ENCODE peak calls at places on chromosomes 13 and 19, in eight cellular contexts. V is NT2/D1, H is fibroblast of lung, A is GM23248, F is endodermal cell, Z is neuronal stem cell, P is neural progenitor cell, B is mesenchymal stem cell. L is an unnamed sample.

GRCh38 chr19:42010245-42011126 is 16.5 kb upstream of the ATP1A3 start:
- DNase-seq in Z (no peak), H (no peak), P (no peak), A (peak; percentile 58), F (no peak), B (peak; percentile 27), V (no peak), L (no peak)

GRCh38 chr13:49587311-49587847 is 2.0 kb upstream of the RCBTB1 start:
- DNase-seq in V (no peak), B (peak; percentile 64), P (no peak), A (peak; percentile 57), H (peak; percentile 47), F (no peak), Z (no peak), L (no peak)

GRCh38 chr19:50325310-50326100 is 3.7 kb downstream of the KCNC3 start:
- DNase-seq in P (peak; percentile 98), B (peak; percentile 17), Z (peak; percentile 95), V (no peak), H (peak; percentile 20), F (peak; percentile 98), A (peak; percentile 79), L (peak; percentile 54)

GRCh38 chr13:60111726-60112125 is 52.0 kb downstream of the DIAPH3 start:
- DNase-seq in H (peak; percentile 62), B (no peak), Z (no peak), A (peak; percentile 42), V (no peak), P (no peak), F (no peak), L (peak; percentile 79)

GRCh38 chr19:28940751-28941500 is 272.0 kb downstream of the UQCRFS1 start:
- DNase-seq in F (peak; percentile 16), P (no peak), H (peak; percentile 1), Z (no peak), A (peak; percentile 90), V (no peak), B (no peak), L (peak; percentile 64)

GRCh38 chr13:40980466-40980865 is 38.6 kb downstream of the ELF1 start:
- DNase-seq in V (no peak), P (no peak), Z (no peak), H (no peak), F (no peak), A (no peak), B (no peak), L (no peak)

GRCh38 chr13:24275041-24275440 is 34.3 kb upstream of the C1QTNF9 start:
- DNase-seq in F (peak; percentile 26), B (no peak), V (no peak), A (no peak), P (no peak), H (no peak), Z (no peak), L (no peak)

GRCh38 chr19:1012334-1012733 is 8.6 kb downstream of the TMEM259 start:
- DNase-seq in H (no peak), A (no peak), P (no peak), V (no peak), Z (no peak), B (no peak), F (no peak), L (no peak)

GRCh38 chr13:75993246-75993645 is 357.1 kb downstream of the LMO7 start:
- DNase-seq in H (no peak), Z (no peak), V (no peak), F (no peak), B (no peak), A (no peak), P (no peak), L (no peak)

GRCh38 chr19:40786060-40787037 is 8.3 kb downstream of the RAB4B start:
- DNase-seq in Z (no peak), F (no peak), P (no peak), V (no peak), A (no peak), B (no peak), H (no peak), L (no peak)

GRCh38 chr19:29329460-29330134 is 116.6 kb upstream of the UQCRFS1 start:
- DNase-seq in H (no peak), F (peak; percentile 93), P (peak; percentile 79), V (peak; percentile 35), B (no peak), A (peak; percentile 26), Z (peak; percentile 54), L (no peak)

GRCh38 chr13:95073826-95074345 is 227.4 kb downstream of the ABCC4 start:
- DNase-seq in B (no peak), A (peak; percentile 10), P (no peak), F (no peak), Z (no peak), V (no peak), H (peak; percentile 49), L (no peak)

GRCh38 chr19:6087074-6087506 is 23.2 kb downstream of the RFX2 start:
- DNase-seq in Z (peak; percentile 67), V (no peak), P (peak; percentile 86), B (no peak), A (no peak), F (peak; percentile 69), H (no peak), L (peak; percentile 33)

GRCh38 chr13:47426126-47426849 is 529.4 kb upstream of the HTR2A start:
- DNase-seq in V (no peak), F (no peak), P (no peak), A (peak; percentile 96), B (peak; percentile 67), H (peak; percentile 74), Z (no peak), L (no peak)

GRCh38 chr13:105848494-105848893 is 687.0 kb downstream of the EFNB2 start:
- DNase-seq in H (peak; percentile 18), F (no peak), Z (no peak), A (no peak), B (no peak), V (no peak), P (no peak), L (no peak)

GRCh38 chr19:49655570-49656455 is 9.8 kb downstream of the IRF3 start:
- DNase-seq in H (no peak), A (no peak), Z (no peak), F (no peak), P (no peak), B (no peak), V (no peak), L (no peak)

GRCh38 chr13:74576504-74576903 is 442.3 kb upstream of the KLF12 start:
- DNase-seq in Z (no peak), B (no peak), V (no peak), F (no peak), P (no peak), H (no peak), A (no peak), L (no peak)

GRCh38 chr13:74794147-74794546 is 659.9 kb upstream of the KLF12 start:
- DNase-seq in H (no peak), Z (no peak), A (no peak), F (peak; percentile 56), B (no peak), V (no peak), P (no peak), L (no peak)

GRCh38 chr13:107238262-107238661 is 670.3 kb upstream of the ARGLU1 start:
- DNase-seq in H (no peak), B (no peak), P (no peak), A (no peak), V (no peak), Z (no peak), F (no peak), L (no peak)

GRCh38 chr19:15419413-15420025 is 731 bp upstream of the AKAP8L start:
- DNase-seq in B (no peak), P (no peak), V (no peak), A (peak; percentile 90), H (no peak), F (no peak), Z (no peak), L (no peak)

GRCh38 chr13:110548891-110549794 is 12.4 kb downstream of the RAB20 start:
- DNase-seq in H (no peak), P (no peak), F (no peak), B (no peak), V (no peak), A (no peak), Z (no peak), L (peak; percentile 70)

GRCh38 chr13:110546933-110547332 is 14.6 kb downstream of the RAB20 start:
- DNase-seq in V (no peak), H (peak; percentile 97), Z (no peak), P (no peak), B (peak; percentile 90), F (no peak), A (peak; percentile 52), L (peak; percentile 95)

GRCh38 chr13:110551284-110551683 is 10.2 kb downstream of the RAB20 start:
- DNase-seq in B (no peak), H (no peak), V (no peak), A (no peak), F (no peak), P (no peak), Z (no peak), L (no peak)

GRCh38 chr13:110552767-110553166 is 8.8 kb downstream of the RAB20 start:
- DNase-seq in H (no peak), V (no peak), P (no peak), A (no peak), F (no peak), Z (no peak), B (no peak), L (no peak)

GRCh38 chr13:110549795-110550160 is 11.7 kb downstream of the RAB20 start:
- DNase-seq in H (no peak), V (no peak), A (no peak), F (no peak), Z (no peak), B (no peak), P (no peak), L (no peak)
- H3K9ac ChIP-seq in H (no peak overlapping the region), V (no peak overlapping the region), A (no peak overlapping the region), F (peak overlapping the region; percentile 19), Z (no peak overlapping the region), B (no peak overlapping the region), P (no peak overlapping the region), L (no peak overlapping the region)

GRCh38 chr19:14058182-14059092 is 3.4 kb downstream of the PALM3 start:
- DNase-seq in V (no peak), H (no peak), Z (no peak), B (no peak), P (no peak), A (no peak), F (no peak), L (no peak)
- H3K9ac ChIP-seq in V (peak overlapping the region; percentile 52), H (no peak overlapping the region), Z (no peak overlapping the region), B (no peak overlapping the region), P (no peak overlapping the region), A (no peak overlapping the region), F (no peak overlapping the region), L (no peak overlapping the region)

DNA sequence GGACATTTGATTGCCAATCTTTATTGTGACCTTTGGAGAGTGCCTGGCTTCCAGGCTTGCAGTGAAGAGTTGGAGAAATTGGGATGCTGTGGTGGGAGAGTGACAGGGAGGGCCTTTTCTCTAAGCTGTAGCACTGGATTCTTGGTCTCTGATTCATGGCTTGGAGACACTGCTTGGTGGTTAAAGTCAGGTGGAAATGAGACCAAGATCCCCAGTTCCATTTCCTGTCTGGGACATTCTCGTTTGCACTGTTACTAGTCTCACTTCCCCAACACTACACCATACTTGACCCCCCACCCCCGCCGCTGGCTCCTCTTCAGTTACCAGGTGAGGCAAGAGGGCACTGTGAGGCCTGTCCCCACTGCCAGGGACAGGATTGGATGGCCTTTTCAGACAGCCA is 2.9 kb downstream of the SUPT5H start:
- DNase-seq in B (peak; percentile 64), H (peak; percentile 68), P (no peak), A (peak; percentile 67), V (no peak), Z (no peak), F (no peak), L (peak; percentile 51)
- H3K9ac ChIP-seq in B (peak overlapping the region; percentile 42), H (no peak overlapping the region), P (no peak overlapping the region), A (peak overlapping the region; percentile 21), V (no peak overlapping the region), Z (no peak overlapping the region), F (no peak overlapping the region), L (no peak overlapping the region)

GRCh38 chr13:43363156-43363918 is 340.0 kb downstream of the DNAJC15 start:
- DNase-seq in H (peak; percentile 81), B (peak; percentile 79), A (peak; percentile 70), P (no peak), F (no peak), Z (no peak), V (no peak), L (no peak)
- H3K9ac ChIP-seq in H (no peak overlapping the region), B (peak overlapping the region; percentile 82), A (peak overlapping the region; percentile 65), P (no peak overlapping the region), F (no peak overlapping the region), Z (no peak overlapping the region), V (no peak overlapping the region), L (no peak overlapping the region)